ENCODE peak calls at places on chromosomes 2 and 18, in six cellular contexts. One of them, this sample, is unnamed.

GRCh38 chr2:182854405-182855105 is 11.9 kb downstream of the FRZB start:
- DNase-seq in upper lobe of right lung: no peak
- DNase-seq in heart left ventricle: no peak
- DNase-seq in HepG2: no peak
- DNase-seq in brain microvascular endothelial cell: peak
- DNase-seq in tibial nerve: no peak
- DNase-seq in this sample: no peak

GRCh38 chr2:188693771-188694170 is 280.4 kb upstream of the COL3A1 start:
- DNase-seq in HepG2: no peak
- DNase-seq in upper lobe of right lung: no peak
- DNase-seq in brain microvascular endothelial cell: no peak
- DNase-seq in tibial nerve: no peak
- DNase-seq in heart left ventricle: no peak
- DNase-seq in this sample: no peak

GRCh38 chr2:75199428-75200011 is at the start of gene TACR1:
- DNase-seq in brain microvascular endothelial cell: peak
- DNase-seq in upper lobe of right lung: peak
- DNase-seq in heart left ventricle: peak
- DNase-seq in HepG2: peak
- DNase-seq in tibial nerve: peak
- DNase-seq in this sample: peak

GRCh38 chr2:64327510-64328414 is 126.2 kb upstream of the LGALSL start:
- DNase-seq in heart left ventricle: peak
- DNase-seq in upper lobe of right lung: peak
- DNase-seq in tibial nerve: peak
- DNase-seq in brain microvascular endothelial cell: no peak
- DNase-seq in HepG2: no peak
- DNase-seq in this sample: peak

GRCh38 chr2:137706786-137707613 is 257.3 kb upstream of the HNMT start:
- DNase-seq in brain microvascular endothelial cell: no peak
- DNase-seq in heart left ventricle: no peak
- DNase-seq in HepG2: no peak
- DNase-seq in upper lobe of right lung: peak
- DNase-seq in tibial nerve: no peak
- DNase-seq in this sample: no peak

GRCh38 chr2:83016343-83017110 is 1442.6 kb downstream of the SUCLG1 start:
- DNase-seq in heart left ventricle: no peak
- DNase-seq in tibial nerve: no peak
- DNase-seq in brain microvascular endothelial cell: no peak
- DNase-seq in HepG2: no peak
- DNase-seq in upper lobe of right lung: no peak
- DNase-seq in this sample: no peak

GRCh38 chr2:201795608-201796477 is 10.5 kb upstream of the CDK15 start:
- DNase-seq in upper lobe of right lung: no peak
- DNase-seq in brain microvascular endothelial cell: peak
- DNase-seq in heart left ventricle: peak
- DNase-seq in HepG2: peak
- DNase-seq in tibial nerve: no peak
- DNase-seq in this sample: peak

GRCh38 chr2:199922856-199923255 is 11.8 kb downstream of the C2orf69 start:
- DNase-seq in upper lobe of right lung: no peak
- DNase-seq in brain microvascular endothelial cell: no peak
- DNase-seq in HepG2: no peak
- DNase-seq in heart left ventricle: no peak
- DNase-seq in tibial nerve: no peak
- DNase-seq in this sample: no peak

GRCh38 chr18:75638597-75639467 is 211.3 kb upstream of the SMIM21 start:
- DNase-seq in upper lobe of right lung: no peak
- DNase-seq in brain microvascular endothelial cell: peak
- DNase-seq in HepG2: no peak
- DNase-seq in heart left ventricle: peak
- DNase-seq in tibial nerve: peak
- DNase-seq in this sample: no peak

GRCh38 chr2:70403267-70404053 is 101.6 kb upstream of the FAM136A start:
- DNase-seq in heart left ventricle: no peak
- DNase-seq in tibial nerve: no peak
- DNase-seq in HepG2: peak
- DNase-seq in brain microvascular endothelial cell: no peak
- DNase-seq in upper lobe of right lung: no peak
- DNase-seq in this sample: peak

GRCh38 chr2:11477994-11478393 is 12.0 kb upstream of the E2F6 start:
- DNase-seq in heart left ventricle: peak
- DNase-seq in HepG2: peak
- DNase-seq in upper lobe of right lung: peak
- DNase-seq in brain microvascular endothelial cell: peak
- DNase-seq in tibial nerve: peak
- DNase-seq in this sample: peak

GRCh38 chr2:202290316-202290715 is 24.8 kb downstream of the NOP58 start:
- DNase-seq in upper lobe of right lung: no peak
- DNase-seq in tibial nerve: no peak
- DNase-seq in brain microvascular endothelial cell: no peak
- DNase-seq in HepG2: no peak
- DNase-seq in heart left ventricle: no peak
- DNase-seq in this sample: no peak

GRCh38 chr2:56082665-56083064 is 101.1 kb upstream of the CCDC85A start:
- DNase-seq in heart left ventricle: no peak
- DNase-seq in brain microvascular endothelial cell: no peak
- DNase-seq in upper lobe of right lung: no peak
- DNase-seq in HepG2: no peak
- DNase-seq in tibial nerve: no peak
- DNase-seq in this sample: no peak

DNA sequence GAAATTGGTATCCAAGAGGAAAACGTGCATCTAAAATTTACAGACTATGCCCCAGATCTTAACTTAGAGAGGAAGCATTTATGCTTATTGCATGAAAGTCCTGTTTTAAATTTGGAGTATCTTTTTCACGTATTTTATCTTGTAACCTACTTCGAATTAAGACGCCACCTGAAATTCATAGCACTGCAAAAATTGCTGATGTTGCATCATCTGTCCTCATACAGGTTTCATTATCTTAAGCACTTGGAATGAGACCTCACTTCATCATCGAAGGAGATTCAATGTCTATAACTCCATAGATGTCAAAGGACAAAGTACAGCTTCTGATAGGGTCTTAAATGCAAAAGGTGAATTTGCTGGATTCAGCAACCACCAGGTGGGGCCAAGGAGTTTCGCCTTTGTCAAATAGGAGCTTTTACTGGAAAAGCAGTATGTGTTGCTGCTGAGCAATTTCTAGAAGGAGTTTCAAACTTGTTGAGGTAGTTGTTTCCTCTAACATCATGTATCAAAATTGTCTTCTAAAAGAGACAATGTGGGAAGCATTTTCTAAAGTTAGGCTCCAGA is 106.4 kb upstream of the CCDC85A start:
- DNase-seq in brain microvascular endothelial cell: no peak
- DNase-seq in tibial nerve: no peak
- DNase-seq in upper lobe of right lung: no peak
- DNase-seq in heart left ventricle: no peak
- DNase-seq in HepG2: peak
- DNase-seq in this sample: peak
- TF ChIP-seq CTCF in brain microvascular endothelial cell: peak
- TF ChIP-seq CTCF in tibial nerve: no peak
- TF ChIP-seq CTCF in upper lobe of right lung: peak
- TF ChIP-seq CTCF in heart left ventricle: peak
- TF ChIP-seq CTCF in HepG2: peak
- TF ChIP-seq CTCF in this sample: peak

GRCh38 chr2:675982-676646 is 1.1 kb downstream of the TMEM18 start:
- DNase-seq in heart left ventricle: no peak
- DNase-seq in tibial nerve: peak
- DNase-seq in brain microvascular endothelial cell: peak
- DNase-seq in HepG2: peak
- DNase-seq in upper lobe of right lung: peak
- DNase-seq in this sample: no peak
- TF ChIP-seq CTCF in heart left ventricle: no peak
- TF ChIP-seq CTCF in tibial nerve: no peak
- TF ChIP-seq CTCF in brain microvascular endothelial cell: peak
- TF ChIP-seq CTCF in HepG2: peak
- TF ChIP-seq CTCF in upper lobe of right lung: no peak
- TF ChIP-seq CTCF in this sample: no peak

GRCh38 chr2:219823566-219823965 is 196.1 kb downstream of the SLC4A3 start:
- DNase-seq in brain microvascular endothelial cell: no peak
- DNase-seq in upper lobe of right lung: no peak
- DNase-seq in heart left ventricle: no peak
- DNase-seq in HepG2: no peak
- DNase-seq in tibial nerve: no peak
- DNase-seq in this sample: no peak
- TF ChIP-seq CTCF in brain microvascular endothelial cell: no peak
- TF ChIP-seq CTCF in upper lobe of right lung: no peak
- TF ChIP-seq CTCF in heart left ventricle: no peak
- TF ChIP-seq CTCF in HepG2: no peak
- TF ChIP-seq CTCF in tibial nerve: no peak
- TF ChIP-seq CTCF in this sample: no peak

GRCh38 chr2:5695641-5696350 is 3.6 kb downstream of the SOX11 start:
- DNase-seq in upper lobe of right lung: no peak
- DNase-seq in HepG2: no peak
- DNase-seq in tibial nerve: no peak
- DNase-seq in heart left ventricle: no peak
- DNase-seq in brain microvascular endothelial cell: peak
- DNase-seq in this sample: peak
- TF ChIP-seq CTCF in upper lobe of right lung: no peak
- TF ChIP-seq CTCF in HepG2: no peak
- TF ChIP-seq CTCF in tibial nerve: no peak
- TF ChIP-seq CTCF in heart left ventricle: no peak
- TF ChIP-seq CTCF in brain microvascular endothelial cell: no peak
- TF ChIP-seq CTCF in this sample: no peak